ENCODE peak calls at places on chromosomes 7 and 10, in five cellular contexts. One of them, this sample, is unnamed.
A peak's percentile ranks its signal among the peaks of the same experiment; 100 is the strongest.

GRCh38 chr7:124420367-124420766 is 345.2 kb downstream of the GPR37 start:
- DNase-seq in GM13976: no peak
- DNase-seq in prostate gland: no peak
- DNase-seq in HCT116: no peak
- DNase-seq in fibroblast of pulmonary artery: no peak
- DNase-seq in this sample: no peak

GRCh38 chr10:69292449-69292848 is 14.2 kb downstream of the HK1 start:
- DNase-seq in GM13976: no peak
- DNase-seq in prostate gland: no peak
- DNase-seq in HCT116: no peak
- DNase-seq in fibroblast of pulmonary artery: no peak
- DNase-seq in this sample: no peak

GRCh38 chr10:90847436-90847835 is 10.4 kb downstream of the HTR7 start:
- DNase-seq in GM13976: no peak
- DNase-seq in prostate gland: peak; percentile 16
- DNase-seq in HCT116: peak; percentile 71
- DNase-seq in fibroblast of pulmonary artery: peak; percentile 45
- DNase-seq in this sample: no peak

GRCh38 chr10:72011468-72011867 is 47.3 kb downstream of the CHST3 start:
- DNase-seq in GM13976: no peak
- DNase-seq in prostate gland: peak; percentile 59
- DNase-seq in HCT116: no peak
- DNase-seq in fibroblast of pulmonary artery: no peak
- DNase-seq in this sample: no peak

GRCh38 chr10:72049969-72050781 is 38.2 kb downstream of the SPOCK2 start:
- DNase-seq in GM13976: no peak
- DNase-seq in prostate gland: no peak
- DNase-seq in HCT116: no peak
- DNase-seq in fibroblast of pulmonary artery: no peak
- DNase-seq in this sample: no peak

GRCh38 chr10:44186821-44187220 is 198.1 kb downstream of the CXCL12 start:
- DNase-seq in GM13976: no peak
- DNase-seq in prostate gland: no peak
- DNase-seq in HCT116: no peak
- DNase-seq in fibroblast of pulmonary artery: no peak
- DNase-seq in this sample: no peak

GRCh38 chr7:28528899-28529298 is 116.6 kb downstream of the CREB5 start:
- DNase-seq in GM13976: no peak
- DNase-seq in prostate gland: no peak
- DNase-seq in HCT116: no peak
- DNase-seq in fibroblast of pulmonary artery: no peak
- DNase-seq in this sample: no peak

GRCh38 chr7:132878228-132878919 is 203.5 kb downstream of the CHCHD3 start:
- DNase-seq in GM13976: no peak
- DNase-seq in prostate gland: no peak
- DNase-seq in HCT116: no peak
- DNase-seq in fibroblast of pulmonary artery: no peak
- DNase-seq in this sample: no peak

GRCh38 chr7:73741600-73741999 is 3.0 kb upstream of the ABHD11 start:
- DNase-seq in GM13976: peak; percentile 26
- DNase-seq in prostate gland: no peak
- DNase-seq in HCT116: no peak
- DNase-seq in fibroblast of pulmonary artery: no peak
- DNase-seq in this sample: no peak

GRCh38 chr7:2607122-2607912 is 24.5 kb upstream of the TTYH3 start:
- DNase-seq in GM13976: no peak
- DNase-seq in prostate gland: no peak
- DNase-seq in HCT116: no peak
- DNase-seq in fibroblast of pulmonary artery: peak; percentile 24
- DNase-seq in this sample: no peak

GRCh38 chr7:2604608-2605174 is 27.1 kb upstream of the TTYH3 start:
- DNase-seq in GM13976: no peak
- DNase-seq in prostate gland: no peak
- DNase-seq in HCT116: no peak
- DNase-seq in fibroblast of pulmonary artery: no peak
- DNase-seq in this sample: no peak

GRCh38 chr7:2607913-2608899 is 23.6 kb upstream of the TTYH3 start:
- DNase-seq in GM13976: no peak
- DNase-seq in prostate gland: no peak
- DNase-seq in HCT116: no peak
- DNase-seq in fibroblast of pulmonary artery: no peak
- DNase-seq in this sample: no peak

GRCh38 chr7:2606539-2606936 is 25.2 kb upstream of the TTYH3 start:
- DNase-seq in GM13976: no peak
- DNase-seq in prostate gland: no peak
- DNase-seq in HCT116: no peak
- DNase-seq in fibroblast of pulmonary artery: no peak
- DNase-seq in this sample: no peak

GRCh38 chr7:2605608-2606538 is 25.9 kb upstream of the TTYH3 start:
- DNase-seq in GM13976: no peak
- DNase-seq in prostate gland: no peak
- DNase-seq in HCT116: no peak
- DNase-seq in fibroblast of pulmonary artery: no peak
- DNase-seq in this sample: no peak
- TF ChIP-seq CTCF in GM13976: no peak
- TF ChIP-seq CTCF in prostate gland: no peak
- TF ChIP-seq CTCF in HCT116: no peak
- TF ChIP-seq CTCF in fibroblast of pulmonary artery: no peak
- TF ChIP-seq CTCF in this sample: no peak

DNA sequence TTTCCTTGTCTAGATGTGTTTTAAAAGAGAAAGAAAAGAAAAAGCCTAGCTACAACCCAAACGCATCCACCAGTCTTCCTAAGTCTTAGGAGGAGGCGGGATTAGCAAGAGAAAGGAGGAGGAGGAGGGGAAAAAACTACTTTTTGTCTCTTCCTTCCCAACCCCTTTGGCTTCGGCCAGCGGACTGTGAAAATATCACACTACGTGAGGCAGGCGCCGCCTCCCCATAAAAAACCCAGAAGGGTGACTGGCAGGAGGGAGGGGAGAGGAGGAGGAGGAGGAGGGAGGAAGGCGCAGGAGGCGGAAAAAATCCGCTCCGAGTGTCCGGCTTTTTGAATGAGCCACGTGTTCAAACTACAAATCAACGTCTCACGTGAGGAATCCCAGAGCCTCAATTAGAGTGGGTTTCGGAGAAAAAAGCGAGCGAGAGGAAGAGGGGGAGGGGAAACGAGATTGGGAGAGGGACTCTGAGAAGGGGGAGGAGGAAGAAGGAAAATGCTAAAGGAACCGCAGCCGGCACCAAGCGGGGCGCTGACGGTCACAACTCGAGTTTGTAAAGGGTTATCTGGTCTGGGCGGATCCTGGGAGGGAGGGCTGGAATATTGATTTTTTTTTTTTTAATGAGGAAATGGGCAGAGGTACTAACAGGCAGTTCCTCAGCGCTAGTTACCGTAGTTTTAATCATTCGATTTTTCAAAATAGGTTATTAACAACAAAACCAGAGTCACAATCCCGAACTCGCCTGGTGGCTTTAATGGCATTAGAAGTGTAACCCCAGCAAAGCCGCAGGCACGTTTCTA is at the start of gene IGF2BP3:
- DNase-seq in GM13976: peak; percentile 77
- DNase-seq in prostate gland: no peak
- DNase-seq in HCT116: peak; percentile 97
- DNase-seq in fibroblast of pulmonary artery: peak; percentile 98
- DNase-seq in this sample: no peak
- TF ChIP-seq CTCF in GM13976: no peak
- TF ChIP-seq CTCF in prostate gland: no peak
- TF ChIP-seq CTCF in HCT116: no peak
- TF ChIP-seq CTCF in fibroblast of pulmonary artery: no peak
- TF ChIP-seq CTCF in this sample: no peak

GRCh38 chr10:37752309-37752875 is 105.0 kb downstream of the ZNF248 start:
- DNase-seq in GM13976: no peak
- DNase-seq in prostate gland: no peak
- DNase-seq in HCT116: no peak
- DNase-seq in fibroblast of pulmonary artery: no peak
- DNase-seq in this sample: no peak

GRCh38 chr10:37758074-37758473 is 99.3 kb downstream of the ZNF248 start:
- DNase-seq in GM13976: no peak
- DNase-seq in prostate gland: no peak
- DNase-seq in HCT116: no peak
- DNase-seq in fibroblast of pulmonary artery: no peak
- DNase-seq in this sample: no peak

GRCh38 chr10:37754538-37755323 is 102.7 kb downstream of the ZNF248 start:
- DNase-seq in GM13976: no peak
- DNase-seq in prostate gland: no peak
- DNase-seq in HCT116: peak; percentile 7
- DNase-seq in fibroblast of pulmonary artery: no peak
- DNase-seq in this sample: no peak
- TF ChIP-seq CTCF in GM13976: no peak
- TF ChIP-seq CTCF in prostate gland: no peak
- TF ChIP-seq CTCF in HCT116: no peak
- TF ChIP-seq CTCF in fibroblast of pulmonary artery: no peak
- TF ChIP-seq CTCF in this sample: no peak

GRCh38 chr10:104642311-104643022 is 1.4 kb downstream of the SORCS3 start:
- DNase-seq in GM13976: peak; percentile 25
- DNase-seq in prostate gland: no peak
- DNase-seq in HCT116: no peak
- DNase-seq in fibroblast of pulmonary artery: no peak
- DNase-seq in this sample: no peak
- TF ChIP-seq CTCF in GM13976: no peak
- TF ChIP-seq CTCF in prostate gland: no peak
- TF ChIP-seq CTCF in HCT116: no peak
- TF ChIP-seq CTCF in fibroblast of pulmonary artery: no peak
- TF ChIP-seq CTCF in this sample: no peak

GRCh38 chr7:3649250-3649649 is 348.2 kb downstream of the SDK1 start:
- DNase-seq in GM13976: no peak
- DNase-seq in prostate gland: no peak
- DNase-seq in HCT116: no peak
- DNase-seq in fibroblast of pulmonary artery: peak; percentile 16
- DNase-seq in this sample: no peak
- TF ChIP-seq CTCF in GM13976: no peak
- TF ChIP-seq CTCF in prostate gland: no peak
- TF ChIP-seq CTCF in HCT116: peak; percentile 4
- TF ChIP-seq CTCF in fibroblast of pulmonary artery: peak; percentile 34
- TF ChIP-seq CTCF in this sample: no peak

DNA sequence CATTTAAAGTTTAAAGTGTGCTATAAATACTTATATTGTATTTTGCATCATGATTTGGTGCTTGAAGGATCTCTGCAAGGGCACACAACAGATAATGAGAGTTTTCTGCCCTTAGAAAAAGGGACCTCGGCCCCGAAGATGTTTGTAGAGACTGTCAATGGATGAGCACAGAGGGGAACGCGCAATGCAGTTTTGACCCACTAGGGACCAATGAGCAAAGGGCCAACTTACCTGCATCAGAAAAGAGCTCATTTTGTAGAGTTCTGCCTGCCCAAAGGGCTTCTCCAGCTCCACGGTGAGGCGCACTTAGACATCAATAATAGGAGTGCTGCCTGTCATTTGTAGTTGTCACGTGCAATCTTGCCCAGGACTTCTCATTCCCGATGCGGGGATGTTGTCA is 91.1 kb downstream of the BUB3 start:
- DNase-seq in GM13976: no peak
- DNase-seq in prostate gland: no peak
- DNase-seq in HCT116: no peak
- DNase-seq in fibroblast of pulmonary artery: no peak
- DNase-seq in this sample: no peak
- TF ChIP-seq CTCF in GM13976: no peak
- TF ChIP-seq CTCF in prostate gland: no peak
- TF ChIP-seq CTCF in HCT116: no peak
- TF ChIP-seq CTCF in fibroblast of pulmonary artery: no peak
- TF ChIP-seq CTCF in this sample: no peak

DNA sequence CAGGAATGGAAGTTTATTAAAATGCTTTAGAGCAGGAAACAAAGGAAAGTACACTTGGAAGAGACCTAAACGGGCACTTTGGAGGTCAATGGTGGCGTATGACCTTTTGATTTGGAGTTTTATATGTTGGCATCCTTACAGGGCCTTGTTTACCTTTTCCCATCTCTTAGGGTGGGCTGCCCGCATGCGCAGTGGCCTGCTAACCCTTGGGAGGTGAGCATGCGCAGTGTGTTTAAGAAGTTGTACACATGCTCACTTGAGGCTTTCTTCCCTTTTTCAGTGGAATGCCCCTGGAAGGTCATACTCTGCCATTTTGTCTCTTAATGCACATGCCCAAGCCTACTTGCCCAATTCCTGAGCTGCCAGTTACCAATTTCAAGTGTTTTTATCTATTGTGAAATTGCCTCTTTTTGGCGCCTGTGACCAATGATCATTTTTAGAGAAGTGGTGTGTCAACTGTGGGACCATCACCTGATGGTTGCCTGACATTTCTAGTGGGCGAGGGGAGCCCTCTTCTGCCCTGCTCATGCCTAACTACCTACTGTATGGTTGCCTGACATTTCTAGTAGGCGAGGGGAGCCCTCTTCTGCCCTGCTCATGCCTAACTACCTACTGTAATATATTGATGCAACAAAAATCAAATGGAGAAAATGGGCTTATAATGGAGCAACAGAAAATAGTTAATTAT is 138.0 kb downstream of the PPP1R9A start:
- DNase-seq in GM13976: no peak
- DNase-seq in prostate gland: no peak
- DNase-seq in HCT116: no peak
- DNase-seq in fibroblast of pulmonary artery: peak; percentile 21
- DNase-seq in this sample: no peak
- TF ChIP-seq CTCF in GM13976: no peak
- TF ChIP-seq CTCF in prostate gland: no peak
- TF ChIP-seq CTCF in HCT116: peak; percentile 81
- TF ChIP-seq CTCF in fibroblast of pulmonary artery: no peak
- TF ChIP-seq CTCF in this sample: no peak

GRCh38 chr7:1252543-1253090 is 19.9 kb downstream of the UNCX start:
- DNase-seq in GM13976: no peak
- DNase-seq in prostate gland: no peak
- DNase-seq in HCT116: no peak
- DNase-seq in fibroblast of pulmonary artery: no peak
- DNase-seq in this sample: no peak
- TF ChIP-seq CTCF in GM13976: no peak
- TF ChIP-seq CTCF in prostate gland: no peak
- TF ChIP-seq CTCF in HCT116: no peak
- TF ChIP-seq CTCF in fibroblast of pulmonary artery: no peak
- TF ChIP-seq CTCF in this sample: no peak